ENCODE peak calls at places on chromosomes 6 and 20, in five cellular contexts. D is fibroblast of the aortic adventitia, A is Calu3, P is mucosa of descending colon, J is heart left ventricle. U is an unnamed sample.

GRCh38 chr20:50269111-50270033 is 78.7 kb downstream of the CEBPB start:
- DNase-seq in A (no peak), D (no peak), J (no peak), P (no peak), U (no peak)

GRCh38 chr20:33046412-33046811 is 7.3 kb upstream of the BPIFB3 start:
- DNase-seq in A (no peak), J (no peak), D (no peak), P (no peak), U (no peak)

GRCh38 chr20:18034039-18034438 is 23.7 kb downstream of the OVOL2 start:
- DNase-seq in D (no peak), P (no peak), J (no peak), A (no peak), U (no peak)

GRCh38 chr6:45965007-45965406 is 50.7 kb downstream of the CLIC5 start:
- DNase-seq in J (no peak), A (no peak), P (no peak), D (no peak), U (peak)

GRCh38 chr20:50366270-50367103 is 143.7 kb upstream of the PTPN1 start:
- DNase-seq in P (peak), D (peak), J (peak), A (peak), U (peak)

GRCh38 chr6:157119502-157120027 is 203.8 kb downstream of the TMEM242 start:
- DNase-seq in J (no peak), A (no peak), D (no peak), P (no peak), U (no peak)

GRCh38 chr6:111759413-111759835 is 113.8 kb downstream of the FYN start:
- DNase-seq in D (no peak), A (no peak), J (no peak), P (no peak), U (no peak)

GRCh38 chr20:46074006-46074405 is 15.8 kb downstream of the NCOA5 start:
- DNase-seq in A (no peak), J (no peak), P (no peak), D (no peak), U (no peak)

GRCh38 chr6:142380626-142381025 is 78.8 kb downstream of the ADGRG6 start:
- DNase-seq in D (no peak), P (peak), J (no peak), A (no peak), U (no peak)

GRCh38 chr6:127514396-127515227 is 4.5 kb downstream of the MTCL3 start:
- DNase-seq in P (peak), J (peak), D (peak), A (no peak), U (peak)

GRCh38 chr20:49286689-49287551 is 9.1 kb upstream of the ZNFX1 start:
- DNase-seq in A (peak), J (no peak), D (no peak), P (peak), U (no peak)

GRCh38 chr6:118281291-118281690 is 266.8 kb upstream of the PLN start:
- DNase-seq in A (peak), J (no peak), D (no peak), P (no peak), U (no peak)

GRCh38 chr20:44747166-44748004 is 1.7 kb downstream of the KCNK15 start:
- DNase-seq in P (peak), A (peak), J (peak), D (peak), U (peak)

GRCh38 chr20:35117148-35117547 is 24.5 kb upstream of the TRPC4AP start:
- DNase-seq in J (no peak), P (no peak), D (peak), A (no peak), U (peak)

GRCh38 chr6:44071670-44072451 is 55.4 kb downstream of the MRPL14 start:
- DNase-seq in D (peak), J (no peak), P (no peak), A (no peak), U (peak)

GRCh38 chr6:96940322-96940721 is 15.8 kb downstream of the KLHL32 start:
- DNase-seq in J (no peak), D (peak), A (no peak), P (no peak), U (no peak)

GRCh38 chr6:50815436-50816114 is 3.1 kb upstream of the TFAP2B start:
- DNase-seq in J (no peak), D (peak), A (no peak), P (no peak), U (peak)

GRCh38 chr20:63957690-63958441 is 1.6 kb upstream of the UCKL1 start:
- DNase-seq in D (no peak), P (peak), J (peak), A (no peak), U (peak)

GRCh38 chr20:51749674-51750036 is 18.5 kb downstream of the ATP9A start:
- DNase-seq in J (no peak), D (peak), A (no peak), P (no peak), U (peak)

GRCh38 chr6:144566868-144567615 is 281.9 kb downstream of the UTRN start:
- DNase-seq in A (no peak), P (no peak), J (no peak), D (no peak), U (peak)

GRCh38 chr6:38755874-38756273 is 40.8 kb downstream of the DNAH8 start:
- DNase-seq in P (no peak), J (no peak), D (no peak), A (no peak), U (no peak)

GRCh38 chr6:133726188-133726587 is 162.7 kb upstream of the TCF21 start:
- DNase-seq in D (no peak), A (no peak), P (no peak), J (no peak), U (no peak)

GRCh38 chr6:152094992-152095592 is 287.6 kb downstream of the ESR1 start:
- DNase-seq in D (peak), J (peak), A (peak), P (peak), U (peak)

GRCh38 chr6:125154184-125155135 is 887 bp downstream of the TPD52L1 start:
- DNase-seq in P (peak), J (peak), A (peak), D (peak), U (peak)

GRCh38 chr6:25993038-25993684 is 30.6 kb downstream of the TRIM38 start:
- DNase-seq in J (no peak), A (no peak), P (peak), D (no peak), U (no peak)

GRCh38 chr20:20946122-20946759 is 159.9 kb downstream of the LINC00237 start:
- DNase-seq in D (no peak), P (no peak), J (no peak), A (no peak), U (no peak)

GRCh38 chr6:90286884-90287488 is 9.7 kb downstream of the BACH2 start:
- DNase-seq in D (peak), J (no peak), P (peak), A (peak), U (peak)

GRCh38 chr6:130111031-130111430 is 92.7 kb downstream of the L3MBTL3 start:
- DNase-seq in A (no peak), P (no peak), D (peak), J (no peak), U (no peak)

GRCh38 chr6:20455175-20456075 is 53.7 kb downstream of the E2F3 start:
- DNase-seq in P (peak), A (no peak), J (no peak), D (peak), U (peak)

GRCh38 chr6:95519228-95520037 is 57.9 kb upstream of the MANEA start:
- DNase-seq in D (no peak), A (no peak), J (no peak), P (no peak), U (no peak)

GRCh38 chr6:112485813-112486212 is 138.7 kb downstream of the RFPL4B start:
- DNase-seq in A (no peak), J (no peak), P (no peak), D (peak), U (peak)

GRCh38 chr6:108115598-108116058 is 41.1 kb upstream of the OSTM1 start:
- DNase-seq in A (peak), J (no peak), D (peak), P (peak), U (peak)

GRCh38 chr6:140809694-140810101 is 1323.0 kb upstream of the GJE1 start:
- DNase-seq in A (no peak), J (no peak), D (no peak), P (no peak), U (no peak)

GRCh38 chr6:30615958-30616810 is 859 bp downstream of the PPP1R10 start:
- DNase-seq in A (peak), P (peak), D (peak), J (no peak), U (peak)

GRCh38 chr6:30618270-30618787 is 689 bp downstream of the MRPS18B start:
- DNase-seq in A (no peak), J (no peak), P (peak), D (peak), U (peak)

GRCh38 chr6:30617565-30618269 is at the start of gene MRPS18B:
- DNase-seq in P (peak), D (peak), A (peak), J (peak), U (peak)

GRCh38 chr6:30615219-30615957 is 1.7 kb downstream of the PPP1R10 start:
- DNase-seq in A (peak), J (peak), P (peak), D (peak), U (peak)

DNA sequence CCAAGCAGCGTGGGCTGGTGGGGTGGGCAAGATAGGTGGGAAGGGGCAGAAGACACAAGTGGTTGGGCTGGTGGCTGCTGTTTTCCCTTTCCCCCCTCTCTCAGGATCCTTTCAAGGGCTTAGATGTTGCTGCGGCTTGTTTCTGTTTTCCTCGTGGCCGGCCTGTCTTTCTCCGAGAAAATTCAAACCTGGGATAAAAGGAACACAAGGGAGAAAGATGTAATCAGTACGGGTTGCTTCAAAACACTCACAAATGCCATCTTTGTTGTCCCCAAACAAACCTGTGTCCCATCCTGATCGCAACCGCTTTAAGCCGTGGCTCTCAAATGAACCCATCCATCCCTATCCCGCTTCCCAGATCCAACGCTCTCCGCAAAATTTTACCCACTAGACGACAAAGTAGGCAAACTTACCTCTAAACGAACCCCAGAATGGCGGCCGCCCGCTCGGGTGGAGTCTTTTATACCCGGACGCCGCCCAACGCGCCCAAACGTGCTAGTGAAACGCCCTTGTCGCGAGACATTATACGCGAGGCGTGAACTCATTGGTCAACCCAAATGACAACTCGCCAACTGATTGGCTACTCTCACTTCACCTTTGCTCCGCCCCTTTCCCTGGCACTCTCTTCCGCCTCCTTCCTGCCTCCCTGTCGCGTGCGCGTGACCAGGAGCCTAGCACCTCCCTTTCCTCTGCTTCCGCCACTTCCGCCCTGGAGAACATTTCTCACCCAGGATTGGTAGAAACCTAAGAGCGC is at the start of gene PPP1R10:
- DNase-seq in J (peak), A (peak), P (peak), D (peak), U (peak)
- TF ChIP-seq CTCF in J (no peak), A (no peak), P (no peak), D (no peak), U (no peak)

DNA sequence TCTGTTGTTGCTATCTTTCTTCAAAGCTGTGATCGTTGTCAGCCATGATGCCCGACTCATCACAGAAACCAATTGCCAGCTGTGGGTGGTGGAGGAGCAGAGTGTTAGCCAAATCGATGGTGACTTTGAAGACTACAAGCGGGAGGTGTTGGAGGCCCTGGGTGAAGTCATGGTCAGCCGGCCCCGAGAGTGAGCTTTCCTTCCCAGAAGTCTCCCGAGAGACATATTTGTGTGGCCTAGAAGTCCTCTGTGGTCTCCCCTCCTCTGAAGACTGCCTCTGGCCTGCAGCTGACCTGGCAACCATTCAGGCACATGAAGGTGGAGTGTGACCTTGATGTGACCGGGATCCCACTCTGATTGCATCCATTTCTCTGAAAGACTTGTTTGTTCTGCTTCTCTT is 19.3 kb downstream of the ABCF1 start:
- DNase-seq in A (no peak), D (no peak), P (no peak), J (no peak), U (peak)
- TF ChIP-seq CTCF in A (no peak), D (no peak), P (no peak), J (no peak), U (no peak)

GRCh38 chr20:38985060-38985459 is 22.9 kb downstream of the DHX35 start:
- DNase-seq in D (no peak), A (no peak), P (no peak), J (no peak), U (peak)

GRCh38 chr20:38987777-38988176 is 25.6 kb downstream of the DHX35 start:
- DNase-seq in D (no peak), A (no peak), J (no peak), P (no peak), U (no peak)

GRCh38 chr20:38985603-38986170 is 23.5 kb downstream of the DHX35 start:
- DNase-seq in A (peak), D (peak), P (no peak), J (no peak), U (peak)

GRCh38 chr20:38990728-38991127 is 28.6 kb downstream of the DHX35 start:
- DNase-seq in A (no peak), J (no peak), D (no peak), P (no peak), U (peak)

GRCh38 chr20:38986663-38987062 is 24.5 kb downstream of the DHX35 start:
- DNase-seq in J (no peak), A (no peak), D (no peak), P (no peak), U (peak)
- TF ChIP-seq CTCF in J (no peak), A (no peak), D (no peak), P (no peak), U (no peak)

DNA sequence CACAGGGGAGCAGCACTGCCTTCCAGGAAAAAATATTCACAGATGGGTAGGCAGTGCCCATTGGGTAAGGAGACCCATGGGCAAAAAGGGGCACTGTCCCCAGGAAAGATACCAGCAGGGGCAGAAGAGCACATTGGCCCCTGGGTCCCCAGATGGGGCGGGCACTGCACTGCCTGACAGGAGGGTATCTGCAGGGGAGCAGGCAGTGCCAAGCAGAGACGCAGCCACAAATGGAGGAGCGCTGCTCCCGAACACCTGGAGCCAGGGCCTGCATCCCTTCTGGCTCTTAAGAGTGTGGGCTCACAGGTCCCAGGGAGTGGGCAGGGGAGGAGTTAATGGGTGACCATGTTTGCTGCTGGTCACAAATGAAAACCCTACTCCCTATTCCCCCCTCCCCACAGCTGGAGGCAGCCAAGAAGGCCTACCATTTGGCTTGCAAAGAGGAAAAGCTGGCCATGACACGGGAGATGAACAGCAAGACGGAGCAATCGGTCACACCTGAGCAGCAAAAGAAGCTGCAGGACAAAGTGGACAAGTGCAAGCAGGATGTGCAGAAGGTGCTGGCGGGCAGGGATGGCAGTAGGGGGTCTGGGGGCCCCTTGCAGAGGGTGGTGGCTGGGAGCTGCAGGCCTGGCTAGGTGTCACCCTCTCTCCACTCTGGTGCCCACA is 27.0 kb downstream of the SPDEF start:
- DNase-seq in J (no peak), D (no peak), P (no peak), A (no peak), U (no peak)
- TF ChIP-seq CTCF in J (no peak), D (no peak), P (no peak), A (no peak), U (no peak)

GRCh38 chr6:2504495-2505064 is 246.1 kb downstream of the MYLK4 start:
- DNase-seq in D (no peak), A (no peak), J (no peak), P (no peak), U (no peak)

GRCh38 chr6:2507016-2507415 is 243.7 kb downstream of the MYLK4 start:
- DNase-seq in A (no peak), J (no peak), P (no peak), D (no peak), U (no peak)

GRCh38 chr6:2503816-2504494 is 246.8 kb downstream of the MYLK4 start:
- DNase-seq in A (no peak), D (no peak), P (no peak), J (no peak), U (peak)

GRCh38 chr6:2507638-2508037 is 243.1 kb downstream of the MYLK4 start:
- DNase-seq in A (no peak), P (no peak), J (no peak), D (no peak), U (no peak)

DNA sequence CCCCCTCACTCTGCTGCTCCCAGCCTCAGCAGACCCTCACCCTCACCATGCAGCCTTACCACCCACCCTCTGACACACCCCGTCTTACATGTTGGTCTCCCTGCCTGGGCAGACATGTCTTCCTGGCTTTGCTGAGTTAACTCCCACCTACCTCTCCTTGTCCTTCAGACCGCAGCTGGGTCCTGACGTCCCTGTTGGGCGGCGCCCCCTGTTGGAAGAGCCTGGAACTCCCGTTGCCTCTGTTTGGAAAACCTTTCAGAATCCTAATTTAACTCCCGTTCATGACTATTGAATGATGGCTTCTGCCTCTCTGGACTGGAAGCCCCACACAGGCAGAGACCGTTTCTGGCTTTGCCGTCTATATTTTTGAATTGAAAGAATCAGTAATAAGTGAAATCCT is 245.1 kb downstream of the MYLK4 start:
- DNase-seq in J (no peak), P (no peak), A (no peak), D (no peak), U (peak)
- TF ChIP-seq CTCF in J (no peak), P (no peak), A (no peak), D (peak), U (peak)

GRCh38 chr20:19676202-19676601 is 81.9 kb upstream of the RIN2 start:
- DNase-seq in P (no peak), J (no peak), D (no peak), A (no peak), U (no peak)

GRCh38 chr20:19673575-19673974 is 84.5 kb upstream of the RIN2 start:
- DNase-seq in P (no peak), A (no peak), D (no peak), J (no peak), U (peak)

GRCh38 chr20:19672498-19672897 is 85.6 kb upstream of the RIN2 start:
- DNase-seq in D (no peak), A (no peak), P (peak), J (no peak), U (no peak)

GRCh38 chr20:19668406-19668805 is 89.7 kb upstream of the RIN2 start:
- DNase-seq in P (no peak), J (no peak), A (no peak), D (no peak), U (no peak)

GRCh38 chr20:19670829-19671228 is 87.2 kb upstream of the RIN2 start:
- DNase-seq in P (no peak), J (no peak), D (no peak), A (no peak), U (no peak)
- TF ChIP-seq CTCF in P (no peak), J (no peak), D (no peak), A (no peak), U (no peak)

GRCh38 chr20:58988565-58988882 is 7.5 kb downstream of the NELFCD start:
- DNase-seq in J (peak), P (no peak), A (no peak), D (no peak), U (no peak)
- TF ChIP-seq CTCF in J (no peak), P (no peak), A (no peak), D (no peak), U (no peak)

DNA sequence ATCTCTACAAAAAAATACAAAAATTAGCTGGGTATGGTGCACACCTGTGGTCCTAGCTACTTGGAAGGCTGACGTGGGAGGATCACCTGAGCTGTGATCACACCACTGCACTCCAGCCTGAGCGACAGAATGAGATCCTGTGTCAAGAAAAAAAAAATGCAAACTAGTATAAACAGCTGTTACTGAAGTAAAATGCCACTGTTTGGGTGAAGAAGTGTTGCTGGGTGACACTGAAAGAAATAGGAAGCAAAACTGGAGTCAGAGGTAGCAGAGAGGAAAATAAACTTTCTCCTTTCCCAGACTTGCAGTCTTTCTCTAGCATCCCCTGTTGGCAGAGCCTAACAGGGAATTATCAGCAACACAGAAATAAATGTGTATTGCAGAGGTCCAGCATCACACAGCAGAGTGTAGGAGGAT is 241.2 kb upstream of the PREP start:
- DNase-seq in D (no peak), A (no peak), J (no peak), P (no peak), U (peak)
- TF ChIP-seq CTCF in D (peak), A (no peak), J (no peak), P (no peak), U (peak)